ENCODE peak calls at places on chromosomes 16 and 17, in seven cellular contexts. F is lower leg skin, U is IMR-90, T is tibial nerve, A is HFFc6, O is right lobe of liver, Q is BJ. X is an unnamed sample.
A peak's percentile ranks its signal among the peaks of the same experiment; 100 is the strongest.

GRCh38 chr17:31405941-31406371 is 14.5 kb downstream of the RAB11FIP4 start:
- DNase-seq in F (no peak), U (no peak), T (no peak), A (no peak), O (peak; percentile 42), Q (no peak), X (no peak)

GRCh38 chr16:85570213-85570734 is 42.8 kb upstream of the GSE1 start:
- DNase-seq in F (no peak), U (no peak), T (no peak), A (no peak), O (no peak), Q (no peak), X (no peak)

GRCh38 chr16:70433456-70434103 is 5.3 kb downstream of the ST3GAL2 start:
- DNase-seq in F (no peak), U (peak; percentile 87), T (no peak), A (peak; percentile 69), O (no peak), Q (peak; percentile 67), X (no peak)

GRCh38 chr17:35536664-35537160 is 766 bp downstream of the SLFN12L start:
- DNase-seq in F (no peak), U (no peak), T (no peak), A (no peak), O (no peak), Q (no peak), X (no peak)

GRCh38 chr16:80946481-80946880 is 60.2 kb downstream of the CMC2 start:
- DNase-seq in F (no peak), U (no peak), T (peak; percentile 33), A (no peak), O (no peak), Q (no peak), X (no peak)

GRCh38 chr16:47970291-47970931 is 185.4 kb downstream of the ABCC12 start:
- DNase-seq in F (no peak), U (peak; percentile 47), T (no peak), A (peak; percentile 15), O (no peak), Q (no peak), X (no peak)

GRCh38 chr16:64397945-64398508 is 723.8 kb downstream of the CDH11 start:
- DNase-seq in F (no peak), U (peak; percentile 41), T (no peak), A (peak; percentile 16), O (no peak), Q (no peak), X (no peak)

GRCh38 chr17:67779098-67779672 is 46.1 kb upstream of the BPTF start:
- DNase-seq in F (no peak), U (peak; percentile 61), T (peak; percentile 61), A (no peak), O (peak; percentile 94), Q (peak; percentile 19), X (no peak)

GRCh38 chr17:47850692-47851573 is at the start of gene SP6:
- DNase-seq in F (no peak), U (peak; percentile 51), T (no peak), A (peak; percentile 50), O (peak; percentile 72), Q (no peak), X (peak; percentile 75)

GRCh38 chr17:79730437-79730768 is 340 bp upstream of the ENPP7 start:
- DNase-seq in F (no peak), U (no peak), T (no peak), A (no peak), O (no peak), Q (no peak), X (no peak)

GRCh38 chr17:79729761-79730160 is 982 bp upstream of the ENPP7 start:
- DNase-seq in F (no peak), U (no peak), T (no peak), A (no peak), O (no peak), Q (no peak), X (no peak)

GRCh38 chr17:79728908-79729471 is 1.8 kb upstream of the ENPP7 start:
- DNase-seq in F (no peak), U (no peak), T (no peak), A (no peak), O (no peak), Q (no peak), X (no peak)

GRCh38 chr17:79732246-79732645 is 1.5 kb downstream of the ENPP7 start:
- DNase-seq in F (no peak), U (no peak), T (no peak), A (no peak), O (no peak), Q (no peak), X (no peak)

GRCh38 chr17:79730769-79731483 is at the start of gene ENPP7:
- DNase-seq in F (no peak), U (no peak), T (no peak), A (no peak), O (peak; percentile 86), Q (no peak), X (no peak)
- TF ChIP-seq CTCF in F (no peak), U (no peak), T (no peak), A (no peak), O (no peak), Q (no peak), X (no peak)

GRCh38 chr16:78464833-78465232 is 365.4 kb downstream of the WWOX start:
- DNase-seq in F (no peak), U (no peak), T (no peak), A (no peak), O (no peak), Q (no peak), X (no peak)

GRCh38 chr16:78469787-78470186 is 370.3 kb downstream of the WWOX start:
- DNase-seq in F (no peak), U (no peak), T (no peak), A (no peak), O (no peak), Q (no peak), X (no peak)

GRCh38 chr16:78463591-78463990 is 364.1 kb downstream of the WWOX start:
- DNase-seq in F (no peak), U (no peak), T (no peak), A (no peak), O (no peak), Q (no peak), X (no peak)

GRCh38 chr16:78462261-78463208 is 363.1 kb downstream of the WWOX start:
- DNase-seq in F (no peak), U (no peak), T (no peak), A (no peak), O (no peak), Q (no peak), X (no peak)

GRCh38 chr16:78465730-78466129 is 366.3 kb downstream of the WWOX start:
- DNase-seq in F (no peak), U (no peak), T (no peak), A (no peak), O (no peak), Q (no peak), X (no peak)
- TF ChIP-seq CTCF in F (no peak), U (no peak), T (no peak), A (no peak), O (no peak), Q (no peak), X (no peak)

GRCh38 chr16:83606486-83607030 is 201.2 kb upstream of the HSBP1 start:
- DNase-seq in F (no peak), U (no peak), T (no peak), A (no peak), O (no peak), Q (no peak), X (peak; percentile 17)
- TF ChIP-seq CTCF in F (no peak), U (no peak), T (no peak), A (no peak), O (no peak), Q (no peak), X (no peak)

GRCh38 chr17:73647767-73648542 is 3.7 kb upstream of the SDK2 start:
- DNase-seq in F (peak; percentile 64), U (no peak), T (no peak), A (no peak), O (no peak), Q (no peak), X (no peak)
- TF ChIP-seq CTCF in F (no peak), U (no peak), T (no peak), A (no peak), O (no peak), Q (no peak), X (no peak)

GRCh38 chr17:64773836-64774761 is 112.0 kb upstream of the SMURF2 start:
- DNase-seq in F (peak; percentile 87), U (peak; percentile 75), T (no peak), A (peak; percentile 78), O (no peak), Q (no peak), X (no peak)
- TF ChIP-seq CTCF in F (no peak), U (peak; percentile 58), T (no peak), A (peak; percentile 77), O (no peak), Q (peak; percentile 66), X (no peak)

GRCh38 chr17:34066528-34066927 is 188.6 kb upstream of the CCL2 start:
- DNase-seq in F (no peak), U (no peak), T (no peak), A (no peak), O (no peak), Q (no peak), X (no peak)

GRCh38 chr17:34068506-34069035 is 186.5 kb upstream of the CCL2 start:
- DNase-seq in F (no peak), U (no peak), T (no peak), A (no peak), O (no peak), Q (no peak), X (no peak)

GRCh38 chr17:34071891-34072420 is 183.1 kb upstream of the CCL2 start:
- DNase-seq in F (no peak), U (no peak), T (no peak), A (no peak), O (no peak), Q (no peak), X (no peak)

GRCh38 chr17:34067009-34067408 is 188.1 kb upstream of the CCL2 start:
- DNase-seq in F (no peak), U (no peak), T (no peak), A (no peak), O (no peak), Q (no peak), X (no peak)

GRCh38 chr17:34070712-34071111 is 184.4 kb upstream of the CCL2 start:
- DNase-seq in F (no peak), U (no peak), T (no peak), A (no peak), O (no peak), Q (no peak), X (no peak)
- TF ChIP-seq CTCF in F (no peak), U (no peak), T (no peak), A (no peak), O (no peak), Q (no peak), X (no peak)

GRCh38 chr16:15739940-15740339 is 89.9 kb downstream of the NDE1 start:
- DNase-seq in F (no peak), U (no peak), T (no peak), A (no peak), O (no peak), Q (no peak), X (no peak)
- TF ChIP-seq CTCF in F (no peak), U (no peak), T (no peak), A (no peak), O (no peak), Q (no peak), X (no peak)

X was measured in mesothelial cell of epicardium.